ENCODE peak calls at places on chromosomes 13 and 19, in five cellular contexts. H, V, G, Y and I are unnamed samples.

GRCh38 chr19:33225458-33225925 is at the start of gene SLC7A10:
- DNase-seq in H (no peak), V (no peak), G (no peak), Y (peak; percentile 71), I (no peak)

GRCh38 chr13:98921786-98922185 is 56.1 kb downstream of the DOCK9 start:
- DNase-seq in H (no peak), V (no peak), G (no peak), Y (no peak), I (no peak)

GRCh38 chr13:42279986-42280385 is 8.0 kb downstream of the AKAP11 start:
- DNase-seq in H (no peak), V (no peak), G (no peak), Y (no peak), I (no peak)

GRCh38 chr19:45187421-45188100 is 9.0 kb downstream of the BLOC1S3 start:
- DNase-seq in H (peak; percentile 71), V (no peak), G (no peak), Y (peak; percentile 77), I (no peak)

GRCh38 chr19:47068246-47068645 is 19.8 kb upstream of the TMEM160 start:
- DNase-seq in H (no peak), V (no peak), G (no peak), Y (no peak), I (no peak)

GRCh38 chr13:30313307-30313706 is 6.0 kb upstream of the KATNAL1 start:
- DNase-seq in H (no peak), V (no peak), G (no peak), Y (no peak), I (no peak)

GRCh38 chr13:72527333-72527732 is 200.1 kb downstream of the MZT1 start:
- DNase-seq in H (no peak), V (no peak), G (no peak), Y (peak; percentile 75), I (no peak)

GRCh38 chr13:30463820-30464495 is 1.8 kb downstream of the HMGB1 start:
- DNase-seq in H (peak; percentile 56), V (peak; percentile 68), G (peak; percentile 55), Y (no peak), I (peak; percentile 85)

GRCh38 chr19:44875666-44876418 is 15.2 kb upstream of the TOMM40 start:
- DNase-seq in H (no peak), V (no peak), G (no peak), Y (no peak), I (no peak)

GRCh38 chr13:37495046-37495445 is 103.5 kb downstream of the POSTN start:
- DNase-seq in H (no peak), V (no peak), G (no peak), Y (no peak), I (no peak)

GRCh38 chr13:43883636-43884035 is 3.9 kb downstream of the LACC1 start:
- DNase-seq in H (no peak), V (no peak), G (no peak), Y (no peak), I (no peak)

GRCh38 chr13:51549050-51549449 is 35.2 kb upstream of the WDFY2 start:
- DNase-seq in H (no peak), V (no peak), G (no peak), Y (no peak), I (peak; percentile 68)

GRCh38 chr13:106599875-106600797 is 32.2 kb upstream of the ARGLU1 start:
- DNase-seq in H (no peak), V (peak; percentile 39), G (no peak), Y (no peak), I (no peak)

GRCh38 chr13:98941118-98941517 is 36.7 kb downstream of the DOCK9 start:
- DNase-seq in H (no peak), V (no peak), G (no peak), Y (no peak), I (no peak)

GRCh38 chr13:99971576-99972189 is at the start of gene ZIC5:
- DNase-seq in H (peak; percentile 68), V (no peak), G (no peak), Y (peak; percentile 95), I (no peak)

GRCh38 chr13:64371461-64371860 is 2858.7 kb downstream of the PCDH9 start:
- DNase-seq in H (no peak), V (no peak), G (no peak), Y (no peak), I (no peak)

GRCh38 chr19:18274776-18275356 is 614 bp upstream of the IQCN start:
- DNase-seq in H (no peak), V (peak; percentile 88), G (no peak), Y (no peak), I (peak; percentile 85)

GRCh38 chr13:112900691-112901091 is 68.3 kb upstream of the MCF2L start:
- DNase-seq in H (no peak), V (no peak), G (no peak), Y (peak; percentile 44), I (no peak)

GRCh38 chr19:29535984-29536508 is 10.3 kb downstream of the VSTM2B start:
- DNase-seq in H (no peak), V (no peak), G (no peak), Y (no peak), I (peak; percentile 33)

GRCh38 chr13:20980420-20980819 is 77.9 kb upstream of the XPO4 start:
- DNase-seq in H (peak; percentile 16), V (no peak), G (no peak), Y (no peak), I (no peak)

GRCh38 chr13:73993661-73994060 is 140.5 kb downstream of the KLF12 start:
- DNase-seq in H (no peak), V (no peak), G (no peak), Y (peak; percentile 8), I (no peak)

GRCh38 chr13:73989244-73989843 is 144.9 kb downstream of the KLF12 start:
- DNase-seq in H (no peak), V (no peak), G (no peak), Y (no peak), I (no peak)

GRCh38 chr13:73991884-73992283 is 142.3 kb downstream of the KLF12 start:
- DNase-seq in H (no peak), V (no peak), G (no peak), Y (no peak), I (no peak)

GRCh38 chr13:73987618-73988017 is 146.6 kb downstream of the KLF12 start:
- DNase-seq in H (no peak), V (no peak), G (no peak), Y (no peak), I (no peak)

DNA sequence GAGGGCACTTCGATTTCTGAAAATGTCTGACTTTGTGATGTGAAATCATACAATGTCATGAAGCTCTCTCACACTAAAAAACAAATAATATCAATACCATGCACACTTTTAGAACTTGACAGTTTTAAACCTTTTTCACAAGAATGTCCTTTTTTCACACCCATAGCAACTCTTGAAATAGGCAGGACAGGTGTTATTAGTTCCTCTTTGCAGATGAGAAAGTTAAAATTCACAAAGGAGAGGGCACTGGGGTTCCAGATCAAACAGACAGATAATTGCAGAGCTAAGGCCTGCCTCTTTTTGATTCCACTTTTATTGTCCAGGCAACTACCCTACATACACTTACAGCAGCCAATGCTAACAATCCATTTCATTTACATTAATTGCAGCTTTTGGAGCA is 142.8 kb downstream of the KLF12 start:
- DNase-seq in H (no peak), V (no peak), G (no peak), Y (no peak), I (no peak)
- H3K4me1 ChIP-seq in H (peaks cover 17% of the 10 kb centered on the region), V (peaks cover 15% of the 10 kb centered on the region), G (peaks cover 48% of the 10 kb centered on the region), Y (peaks cover 13% of the 10 kb centered on the region), I (no peaks in the 10 kb centered on the region)

GRCh38 chr13:60583911-60584753 is 187.1 kb downstream of the TDRD3 start:
- DNase-seq in H (no peak), V (no peak), G (no peak), Y (peak; percentile 25), I (no peak)

GRCh38 chr13:60584976-60585375 is 188.0 kb downstream of the TDRD3 start:
- DNase-seq in H (no peak), V (no peak), G (no peak), Y (peak; percentile 73), I (no peak)

GRCh38 chr13:60577761-60578160 is 180.7 kb downstream of the TDRD3 start:
- DNase-seq in H (no peak), V (no peak), G (no peak), Y (no peak), I (no peak)

GRCh38 chr13:60583196-60583908 is 186.3 kb downstream of the TDRD3 start:
- DNase-seq in H (no peak), V (no peak), G (no peak), Y (peak; percentile 37), I (no peak)
- H3K27ac ChIP-seq in H (no peak overlapping the region), V (no peak overlapping the region), G (no peak overlapping the region), Y (no peak overlapping the region), I (no peak overlapping the region)

GRCh38 chr13:39313721-39314120 is 275.5 kb downstream of the NHLRC3 start:
- DNase-seq in H (no peak), V (no peak), G (no peak), Y (no peak), I (no peak)
- H3K4me1 ChIP-seq in H (no peaks in the 10 kb centered on the region), V (peaks cover 28% of the 10 kb centered on the region), G (no peaks in the 10 kb centered on the region), Y (no peaks in the 10 kb centered on the region), I (peaks cover 5% of the 10 kb centered on the region)

GRCh38 chr13:76754414-76754813 is 131.8 kb downstream of the KCTD12 start:
- DNase-seq in H (peak; percentile 45), V (peak; percentile 70), G (no peak), Y (no peak), I (no peak)

GRCh38 chr13:76745246-76746200 is 140.7 kb downstream of the KCTD12 start:
- DNase-seq in H (no peak), V (no peak), G (no peak), Y (no peak), I (no peak)

GRCh38 chr13:76751278-76751677 is 134.9 kb downstream of the KCTD12 start:
- DNase-seq in H (no peak), V (no peak), G (no peak), Y (no peak), I (no peak)
- H3K27ac ChIP-seq in H (no peak overlapping the region), V (no peak overlapping the region), G (no peak overlapping the region), Y (no peak overlapping the region), I (no peak overlapping the region)

GRCh38 chr19:1411255-1412191 is 4.1 kb downstream of the DAZAP1 start:
- DNase-seq in H (no peak), V (peak; percentile 84), G (peak; percentile 47), Y (no peak), I (no peak)

GRCh38 chr19:1410136-1410786 is 2.9 kb downstream of the DAZAP1 start:
- DNase-seq in H (no peak), V (no peak), G (no peak), Y (no peak), I (no peak)

GRCh38 chr19:1409204-1410005 is 2.0 kb downstream of the DAZAP1 start:
- DNase-seq in H (no peak), V (no peak), G (no peak), Y (no peak), I (peak; percentile 75)

GRCh38 chr19:1412323-1412923 is 5.0 kb downstream of the DAZAP1 start:
- DNase-seq in H (no peak), V (no peak), G (no peak), Y (no peak), I (no peak)

GRCh38 chr19:1410789-1411188 is 3.4 kb downstream of the DAZAP1 start:
- DNase-seq in H (no peak), V (no peak), G (no peak), Y (no peak), I (no peak)
- H3K4me1 ChIP-seq in H (peaks cover 23% of the 10 kb centered on the region), V (peaks cover 69% of the 10 kb centered on the region), G (peaks cover 65% of the 10 kb centered on the region), Y (peaks cover 16% of the 10 kb centered on the region), I (peaks cover 65% of the 10 kb centered on the region)